ENCODE peak calls at places on chromosomes 4 and X, in four cellular contexts. G, P, Z and X are unnamed samples.

GRCh38 chr4:72959411-72959810 is 110.1 kb downstream of the COX18 start:
- DNase-seq in G (no peak), P (no peak), Z (no peak), X (no peak)

GRCh38 chr4:70425306-70425705 is 27.6 kb downstream of the OPRPN start:
- DNase-seq in G (no peak), P (no peak), Z (no peak), X (no peak)

GRCh38 chr4:108272566-108272965 is 103.8 kb upstream of the LEF1 start:
- DNase-seq in G (no peak), P (no peak), Z (peak; percentile 87), X (no peak)

GRCh38 chr4:120922390-120923200 is at the start of gene PRDM5:
- DNase-seq in G (peak; percentile 60), P (peak; percentile 33), Z (peak; percentile 60), X (peak; percentile 57)

GRCh38 chrX:118935352-118935751 is 39.1 kb upstream of the LONRF3 start:
- DNase-seq in G (no peak), P (no peak), Z (no peak), X (no peak)

GRCh38 chr4:116180056-116180690 is 905.2 kb downstream of the TRAM1L1 start:
- DNase-seq in G (no peak), P (no peak), Z (peak; percentile 69), X (no peak)

GRCh38 chr4:186227221-186227620 is at the start of gene KLKB1:
- DNase-seq in G (no peak), P (no peak), Z (no peak), X (no peak)

GRCh38 chrX:128020701-128021100 is 31.5 kb downstream of the ACTRT1 start:
- DNase-seq in G (no peak), P (no peak), Z (peak; percentile 29), X (no peak)

GRCh38 chrX:15072880-15073279 is 197.0 kb downstream of the ASB9 start:
- DNase-seq in G (no peak), P (no peak), Z (no peak), X (no peak)

GRCh38 chr4:128810871-128811570 is 1.5 kb downstream of the JADE1 start:
- DNase-seq in G (peak; percentile 85), P (peak; percentile 95), Z (peak; percentile 82), X (peak; percentile 76)

GRCh38 chrX:96563663-96564062 is 121.0 kb upstream of the DIAPH2 start:
- DNase-seq in G (no peak), P (no peak), Z (peak; percentile 81), X (no peak)

GRCh38 chr4:21768349-21769310 is 179.9 kb downstream of the KCNIP4 start:
- DNase-seq in G (no peak), P (peak; percentile 27), Z (peak; percentile 66), X (no peak)

GRCh38 chrX:55451626-55451989 is 319 bp upstream of the MAGEH1 start:
- DNase-seq in G (no peak), P (no peak), Z (no peak), X (no peak)

GRCh38 chrX:153572601-153573000 is 26.3 kb downstream of the CCNQ start:
- DNase-seq in G (no peak), P (no peak), Z (no peak), X (no peak)

GRCh38 chrX:124938715-124939114 is 381.0 kb upstream of the TEX13C start:
- DNase-seq in G (no peak), P (no peak), Z (no peak), X (no peak)

GRCh38 chr4:81632581-81633247 is 161.0 kb upstream of the RASGEF1B start:
- DNase-seq in G (no peak), P (no peak), Z (no peak), X (no peak)

GRCh38 chrX:55342533-55343501 is 78.1 kb upstream of the PAGE3 start:
- DNase-seq in G (no peak), P (no peak), Z (no peak), X (peak; percentile 5)

GRCh38 chr4:126191536-126191935 is 876.8 kb downstream of the FAT4 start:
- DNase-seq in G (no peak), P (no peak), Z (no peak), X (no peak)

GRCh38 chr4:107255114-107255513 is 219.0 kb upstream of the DKK2 start:
- DNase-seq in G (no peak), P (no peak), Z (no peak), X (no peak)

GRCh38 chr4:152605641-152606304 is 69.9 kb upstream of the FBXW7 start:
- DNase-seq in G (no peak), P (no peak), Z (peak; percentile 90), X (peak; percentile 6)

GRCh38 chrX:17078031-17078730 is 131.7 kb downstream of the REPS2 start:
- DNase-seq in G (no peak), P (no peak), Z (no peak), X (no peak)

GRCh38 chrX:39886282-39886681 is 211.5 kb downstream of the BCOR start:
- DNase-seq in G (no peak), P (no peak), Z (no peak), X (peak; percentile 30)

GRCh38 chrX:24014388-24015018 is 12.5 kb downstream of the KLHL15 start:
- DNase-seq in G (no peak), P (no peak), Z (peak; percentile 12), X (no peak)

GRCh38 chr4:173413043-173413442 is 14.1 kb upstream of the SCRG1 start:
- DNase-seq in G (no peak), P (no peak), Z (peak; percentile 17), X (no peak)

GRCh38 chr4:13176603-13177190 is 307.4 kb downstream of the RAB28 start:
- DNase-seq in G (no peak), P (no peak), Z (peak; percentile 7), X (no peak)

GRCh38 chrX:14899607-14900006 is 26.4 kb downstream of the MOSPD2 start:
- DNase-seq in G (no peak), P (no peak), Z (peak; percentile 73), X (no peak)

GRCh38 chrX:55867254-55867653 is 149.7 kb downstream of the RRAGB start:
- DNase-seq in G (no peak), P (no peak), Z (peak; percentile 2), X (no peak)

GRCh38 chrX:53283099-53283498 is 1.7 kb upstream of the IQSEC2 start:
- DNase-seq in G (no peak), P (no peak), Z (no peak), X (no peak)

GRCh38 chr4:40395166-40395900 is 60.2 kb downstream of the CHRNA9 start:
- DNase-seq in G (no peak), P (no peak), Z (no peak), X (no peak)

GRCh38 chr4:141275834-141276233 is 55.1 kb downstream of the ZNF330 start:
- DNase-seq in G (no peak), P (no peak), Z (peak; percentile 31), X (no peak)

GRCh38 chr4:170089743-170090666 is at the start of gene AADAT:
- DNase-seq in G (peak; percentile 82), P (peak; percentile 73), Z (peak; percentile 84), X (peak; percentile 74)

GRCh38 chr4:167775374-167775773 is 317.0 kb upstream of the ANXA10 start:
- DNase-seq in G (no peak), P (no peak), Z (no peak), X (no peak)

GRCh38 chr4:72809208-72809607 is 240.2 kb upstream of the ADAMTS3 start:
- DNase-seq in G (no peak), P (no peak), Z (no peak), X (no peak)

GRCh38 chr4:185017964-185018772 is at the start of gene HELT:
- DNase-seq in G (no peak), P (no peak), Z (no peak), X (no peak)

GRCh38 chr4:122687450-122688121 is 44.9 kb upstream of the BBS12 start:
- DNase-seq in G (no peak), P (no peak), Z (peak; percentile 16), X (no peak)

GRCh38 chr4:136810626-136811025 is 721.7 kb downstream of the PCDH18 start:
- DNase-seq in G (no peak), P (no peak), Z (no peak), X (no peak)

GRCh38 chr4:100483796-100484195 is 34.0 kb downstream of the EMCN start:
- DNase-seq in G (no peak), P (no peak), Z (no peak), X (no peak)

GRCh38 chr4:99635601-99636000 is 22.0 kb downstream of the C4orf54 start:
- DNase-seq in G (no peak), P (no peak), Z (no peak), X (no peak)

GRCh38 chr4:4418676-4419370 is 31.9 kb downstream of the NSG1 start:
- DNase-seq in G (no peak), P (no peak), Z (no peak), X (no peak)

GRCh38 chr4:4421356-4421755 is 34.5 kb downstream of the NSG1 start:
- DNase-seq in G (no peak), P (no peak), Z (no peak), X (no peak)

GRCh38 chr4:4420421-4420820 is 33.5 kb downstream of the NSG1 start:
- DNase-seq in G (no peak), P (no peak), Z (no peak), X (no peak)

GRCh38 chr4:4417886-4418285 is 31.0 kb downstream of the NSG1 start:
- DNase-seq in G (no peak), P (no peak), Z (no peak), X (no peak)

GRCh38 chr4:4419896-4420295 is 33.0 kb downstream of the NSG1 start:
- DNase-seq in G (no peak), P (no peak), Z (no peak), X (no peak)
- H3K36me3 ChIP-seq in G (peaks cover 49% of the 10 kb centered on the region), P (peaks cover 12% of the 10 kb centered on the region), Z (peaks cover 74% of the 10 kb centered on the region), X (peaks cover 5% of the 10 kb centered on the region)

GRCh38 chr4:51909236-51909703 is 66.3 kb downstream of the DCUN1D4 start:
- DNase-seq in G (no peak), P (no peak), Z (no peak), X (no peak)
- H3K36me3 ChIP-seq in G (peaks cover 17% of the 10 kb centered on the region), P (peaks cover 13% of the 10 kb centered on the region), Z (peaks cover 26% of the 10 kb centered on the region), X (peaks cover 78% of the 10 kb centered on the region)

DNA sequence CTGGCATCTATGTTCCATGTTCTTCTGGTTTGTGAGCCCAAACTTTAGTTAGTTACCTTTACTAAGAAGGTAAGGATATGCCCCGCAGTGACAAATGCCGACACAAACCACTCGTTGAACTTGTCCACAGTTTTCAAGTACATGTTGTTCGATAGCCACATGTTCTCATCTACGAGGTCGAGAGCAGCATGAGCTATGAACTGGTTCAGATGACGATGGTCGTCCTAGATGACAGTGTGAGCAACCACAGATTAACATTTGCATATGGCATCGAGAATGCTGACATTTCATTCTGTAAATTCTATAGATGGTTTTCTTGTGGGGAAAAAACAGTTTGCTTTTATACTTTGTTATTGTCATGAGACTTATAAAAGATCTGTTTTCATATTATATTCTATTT is 18.0 kb downstream of the TRAPPC2 start:
- DNase-seq in G (no peak), P (no peak), Z (no peak), X (no peak)
- H3K36me3 ChIP-seq in G (peaks cover 3% of the 10 kb centered on the region), P (no peaks in the 10 kb centered on the region), Z (peaks cover 9% of the 10 kb centered on the region), X (peaks cover 24% of the 10 kb centered on the region)

DNA sequence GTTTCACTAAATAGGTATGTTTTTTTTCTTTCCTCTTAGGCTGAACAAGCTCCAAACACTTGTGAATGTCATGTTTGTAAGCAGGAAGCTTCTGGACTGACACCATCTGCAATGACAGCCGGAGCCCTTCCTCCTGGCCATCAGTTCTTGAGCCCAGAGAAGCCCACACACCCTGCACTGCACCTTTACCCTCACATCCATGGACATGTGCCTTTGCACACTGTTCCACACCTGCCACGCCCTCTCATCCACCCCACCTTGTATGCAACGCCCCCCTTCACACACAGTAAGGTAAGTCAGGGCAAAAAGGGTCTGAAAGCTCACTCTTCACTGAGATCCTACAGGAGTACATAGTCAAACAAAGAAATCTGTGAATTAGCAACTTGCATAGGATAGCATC is 84.1 kb downstream of the TNIP2 start:
- DNase-seq in G (no peak), P (no peak), Z (no peak), X (no peak)
- H3K36me3 ChIP-seq in G (peaks cover 25% of the 10 kb centered on the region), P (peaks cover 11% of the 10 kb centered on the region), Z (peaks cover 17% of the 10 kb centered on the region), X (peaks cover 18% of the 10 kb centered on the region)